ENCODE peak calls at places on chromosomes 4 and X, in six cellular contexts. C is putamen, W is NCI-H1694, S is AG10803, R is NCI-H1105 treated with DMSO at 0.1 percent for 48 hours, Y is nephron progenitor cell. T is an unnamed sample.
A peak's percentile ranks its signal among the peaks of the same experiment; 100 is the strongest.

GRCh38 chr4:106010761-106011160 is 115.5 kb downstream of the NPNT start:
- DNase-seq in C (no peak), W (no peak), S (no peak), R (no peak), Y (no peak), T (no peak)

GRCh38 chrX:147948531-147948930 is 32.6 kb upstream of the FMR1NB start:
- DNase-seq in C (no peak), W (no peak), S (no peak), R (no peak), Y (no peak), T (no peak)

GRCh38 chr4:110629780-110630500 is 7.1 kb upstream of the PITX2 start:
- DNase-seq in C (no peak), W (no peak), S (no peak), R (no peak), Y (no peak), T (no peak)

GRCh38 chr4:1910643-1911042 is 39.5 kb downstream of the NSD2 start:
- DNase-seq in C (peak; percentile 17), W (peak; percentile 24), S (peak; percentile 69), R (no peak), Y (peak; percentile 50), T (no peak)

GRCh38 chr4:712916-713632 is 7.4 kb downstream of the PCGF3 start:
- DNase-seq in C (no peak), W (no peak), S (no peak), R (no peak), Y (no peak), T (no peak)

GRCh38 chrX:109533005-109533404 is 3.6 kb upstream of the NXT2 start:
- DNase-seq in C (no peak), W (no peak), S (no peak), R (no peak), Y (no peak), T (no peak)

GRCh38 chrX:7159132-7159861 is 11.3 kb upstream of the PUDP start:
- DNase-seq in C (no peak), W (no peak), S (peak; percentile 64), R (no peak), Y (no peak), T (no peak)

GRCh38 chr4:143489116-143489515 is 24.4 kb upstream of the SMARCA5 start:
- DNase-seq in C (no peak), W (no peak), S (peak; percentile 33), R (no peak), Y (no peak), T (no peak)

GRCh38 chr4:15963568-15963967 is 593 bp upstream of the FGFBP2 start:
- DNase-seq in C (no peak), W (no peak), S (no peak), R (no peak), Y (no peak), T (no peak)